ENCODE peak calls at places on chromosomes 5 and 9, in seven cellular contexts. One of them, this sample, is unnamed.

GRCh38 chr9:24073237-24073636 is 247.2 kb upstream of the ELAVL2 start:
- DNase-seq in fibroblast of lung: no peak
- DNase-seq in sigmoid colon: no peak
- DNase-seq in spleen: no peak
- DNase-seq in PC-3: no peak
- DNase-seq in mammary epithelial cell: no peak
- DNase-seq in OCI-LY7: no peak
- DNase-seq in this sample: no peak

GRCh38 chr9:120713257-120714087 is 798 bp downstream of the MEGF9 start:
- DNase-seq in fibroblast of lung: no peak
- DNase-seq in sigmoid colon: peak; percentile 72
- DNase-seq in spleen: peak; percentile 91
- DNase-seq in PC-3: peak; percentile 29
- DNase-seq in mammary epithelial cell: peak; percentile 17
- DNase-seq in OCI-LY7: no peak
- DNase-seq in this sample: no peak

GRCh38 chr5:127595484-127596368 is 53.2 kb upstream of the CTXN3 start:
- DNase-seq in fibroblast of lung: no peak
- DNase-seq in sigmoid colon: no peak
- DNase-seq in spleen: no peak
- DNase-seq in PC-3: no peak
- DNase-seq in mammary epithelial cell: no peak
- DNase-seq in OCI-LY7: no peak
- DNase-seq in this sample: no peak

GRCh38 chr9:137189297-137190295 is 1.1 kb downstream of the SSNA1 start:
- DNase-seq in fibroblast of lung: no peak
- DNase-seq in sigmoid colon: no peak
- DNase-seq in spleen: no peak
- DNase-seq in PC-3: no peak
- DNase-seq in mammary epithelial cell: no peak
- DNase-seq in OCI-LY7: no peak
- DNase-seq in this sample: no peak

GRCh38 chr5:110736763-110737162 is 2.0 kb upstream of the SLC25A46 start:
- DNase-seq in fibroblast of lung: no peak
- DNase-seq in sigmoid colon: no peak
- DNase-seq in spleen: no peak
- DNase-seq in PC-3: no peak
- DNase-seq in mammary epithelial cell: no peak
- DNase-seq in OCI-LY7: no peak
- DNase-seq in this sample: no peak

GRCh38 chr9:131320031-131320685 is 30.6 kb downstream of the PLPP7 start:
- DNase-seq in fibroblast of lung: no peak
- DNase-seq in sigmoid colon: peak; percentile 80
- DNase-seq in spleen: peak; percentile 34
- DNase-seq in PC-3: no peak
- DNase-seq in mammary epithelial cell: no peak
- DNase-seq in OCI-LY7: no peak
- DNase-seq in this sample: no peak

GRCh38 chr5:128216860-128217531 is 133.4 kb downstream of the SLC12A2 start:
- DNase-seq in fibroblast of lung: peak; percentile 95
- DNase-seq in sigmoid colon: no peak
- DNase-seq in spleen: no peak
- DNase-seq in PC-3: peak; percentile 70
- DNase-seq in mammary epithelial cell: peak; percentile 91
- DNase-seq in OCI-LY7: no peak
- DNase-seq in this sample: peak; percentile 29

GRCh38 chr9:98807811-98808195 is 333 bp downstream of the GALNT12 start:
- DNase-seq in fibroblast of lung: peak; percentile 33
- DNase-seq in sigmoid colon: peak; percentile 71
- DNase-seq in spleen: peak; percentile 80
- DNase-seq in PC-3: no peak
- DNase-seq in mammary epithelial cell: no peak
- DNase-seq in OCI-LY7: peak; percentile 33
- DNase-seq in this sample: no peak

GRCh38 chr5:45399041-45399440 is 297.1 kb downstream of the HCN1 start:
- DNase-seq in fibroblast of lung: no peak
- DNase-seq in sigmoid colon: no peak
- DNase-seq in spleen: no peak
- DNase-seq in PC-3: no peak
- DNase-seq in mammary epithelial cell: no peak
- DNase-seq in OCI-LY7: no peak
- DNase-seq in this sample: no peak

GRCh38 chr5:10301842-10302610 is 5.7 kb downstream of the CMBL start:
- DNase-seq in fibroblast of lung: peak; percentile 42
- DNase-seq in sigmoid colon: peak; percentile 84
- DNase-seq in spleen: peak; percentile 86
- DNase-seq in PC-3: peak; percentile 96
- DNase-seq in mammary epithelial cell: peak; percentile 52
- DNase-seq in OCI-LY7: no peak
- DNase-seq in this sample: no peak

GRCh38 chr9:10052181-10052580 is 560.6 kb downstream of the PTPRD start:
- DNase-seq in fibroblast of lung: no peak
- DNase-seq in sigmoid colon: no peak
- DNase-seq in spleen: no peak
- DNase-seq in PC-3: no peak
- DNase-seq in mammary epithelial cell: no peak
- DNase-seq in OCI-LY7: no peak
- DNase-seq in this sample: no peak

GRCh38 chr9:341634-342421 is 127.2 kb downstream of the DOCK8 start:
- DNase-seq in fibroblast of lung: no peak
- DNase-seq in sigmoid colon: no peak
- DNase-seq in spleen: no peak
- DNase-seq in PC-3: no peak
- DNase-seq in mammary epithelial cell: no peak
- DNase-seq in OCI-LY7: no peak
- DNase-seq in this sample: no peak

GRCh38 chr9:121939643-121940042 is 153.5 kb downstream of the TTLL11 start:
- DNase-seq in fibroblast of lung: no peak
- DNase-seq in sigmoid colon: no peak
- DNase-seq in spleen: no peak
- DNase-seq in PC-3: no peak
- DNase-seq in mammary epithelial cell: no peak
- DNase-seq in OCI-LY7: peak; percentile 79
- DNase-seq in this sample: no peak

GRCh38 chr5:132877938-132878337 is 4.5 kb downstream of the LEAP2 start:
- DNase-seq in fibroblast of lung: peak; percentile 74
- DNase-seq in sigmoid colon: no peak
- DNase-seq in spleen: no peak
- DNase-seq in PC-3: peak; percentile 16
- DNase-seq in mammary epithelial cell: no peak
- DNase-seq in OCI-LY7: no peak
- DNase-seq in this sample: no peak

GRCh38 chr9:125409217-125409636 is 147.6 kb downstream of the GAPVD1 start:
- DNase-seq in fibroblast of lung: no peak
- DNase-seq in sigmoid colon: peak; percentile 61
- DNase-seq in spleen: peak; percentile 72
- DNase-seq in PC-3: no peak
- DNase-seq in mammary epithelial cell: no peak
- DNase-seq in OCI-LY7: peak; percentile 33
- DNase-seq in this sample: no peak

DNA sequence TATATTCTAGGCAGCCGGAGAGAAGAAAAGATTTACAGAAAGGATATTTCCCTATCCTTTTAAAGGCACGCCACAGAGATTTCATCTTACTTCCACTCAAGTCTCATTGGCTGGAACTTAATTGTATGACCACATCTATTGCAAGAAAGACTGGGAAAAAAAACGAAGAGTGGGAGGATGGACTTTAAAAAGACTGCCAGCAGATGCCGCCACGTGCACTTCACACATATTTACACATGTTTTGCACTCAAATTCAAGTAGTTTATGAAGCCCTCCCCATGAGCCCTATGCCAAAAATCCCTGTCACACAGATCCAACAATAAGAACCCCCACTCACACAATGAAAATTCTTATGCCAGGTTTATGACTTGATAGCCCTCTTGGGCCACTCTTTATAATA is 138.5 kb upstream of the TYRP1 start:
- DNase-seq in fibroblast of lung: peak; percentile 3
- DNase-seq in sigmoid colon: no peak
- DNase-seq in spleen: no peak
- DNase-seq in PC-3: peak; percentile 25
- DNase-seq in mammary epithelial cell: no peak
- DNase-seq in OCI-LY7: no peak
- DNase-seq in this sample: no peak
- TF ChIP-seq CTCF in fibroblast of lung: no peak
- TF ChIP-seq CTCF in sigmoid colon: no peak
- TF ChIP-seq CTCF in spleen: no peak
- TF ChIP-seq CTCF in PC-3: peak; percentile 49
- TF ChIP-seq CTCF in mammary epithelial cell: peak; percentile 31
- TF ChIP-seq CTCF in OCI-LY7: peak; percentile 62
- TF ChIP-seq CTCF in this sample: no peak

GRCh38 chr9:134541373-134541747 is 100.2 kb upstream of the COL5A1 start:
- DNase-seq in fibroblast of lung: no peak
- DNase-seq in sigmoid colon: no peak
- DNase-seq in spleen: no peak
- DNase-seq in PC-3: no peak
- DNase-seq in mammary epithelial cell: no peak
- DNase-seq in OCI-LY7: no peak
- DNase-seq in this sample: no peak
- H3K4me3 ChIP-seq in fibroblast of lung: no peak overlapping the region
- H3K4me3 ChIP-seq in sigmoid colon: no peak overlapping the region
- H3K4me3 ChIP-seq in spleen: no peak overlapping the region
- H3K4me3 ChIP-seq in PC-3: no peak overlapping the region
- H3K4me3 ChIP-seq in mammary epithelial cell: no peak overlapping the region
- H3K4me3 ChIP-seq in OCI-LY7: no peak overlapping the region
- H3K4me3 ChIP-seq in this sample: no peak overlapping the region

DNA sequence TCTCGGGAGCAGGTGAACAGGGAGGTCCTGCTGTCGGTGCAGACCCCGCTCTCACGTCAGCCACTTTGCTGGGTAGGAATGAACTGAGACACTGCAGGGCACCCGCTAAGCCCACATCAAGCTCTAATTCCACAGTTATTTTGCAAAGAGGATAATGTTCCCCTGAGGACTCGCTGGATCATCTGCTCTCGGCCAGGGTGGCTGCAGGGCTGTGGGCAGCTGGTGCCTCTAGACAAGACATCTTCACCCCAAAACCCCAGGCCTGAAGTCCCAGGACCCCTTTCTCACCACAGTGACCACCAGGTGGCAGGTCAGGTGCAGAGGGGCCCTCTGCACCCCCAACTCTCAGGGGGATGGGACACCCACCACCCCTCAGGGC is 135.1 kb upstream of the PPP1R26 start:
- DNase-seq in fibroblast of lung: no peak
- DNase-seq in sigmoid colon: no peak
- DNase-seq in spleen: peak; percentile 47
- DNase-seq in PC-3: no peak
- DNase-seq in mammary epithelial cell: no peak
- DNase-seq in OCI-LY7: no peak
- DNase-seq in this sample: no peak
- TF ChIP-seq CTCF in fibroblast of lung: no peak
- TF ChIP-seq CTCF in sigmoid colon: no peak
- TF ChIP-seq CTCF in spleen: no peak
- TF ChIP-seq CTCF in PC-3: no peak
- TF ChIP-seq CTCF in mammary epithelial cell: no peak
- TF ChIP-seq CTCF in OCI-LY7: no peak
- TF ChIP-seq CTCF in this sample: no peak

GRCh38 chr5:67350600-67351315 is 154.2 kb upstream of the CD180 start:
- DNase-seq in fibroblast of lung: no peak
- DNase-seq in sigmoid colon: peak; percentile 54
- DNase-seq in spleen: peak; percentile 74
- DNase-seq in PC-3: no peak
- DNase-seq in mammary epithelial cell: no peak
- DNase-seq in OCI-LY7: no peak
- DNase-seq in this sample: no peak
- H3K4me3 ChIP-seq in fibroblast of lung: no peak overlapping the region
- H3K4me3 ChIP-seq in sigmoid colon: no peak overlapping the region
- H3K4me3 ChIP-seq in spleen: peak overlapping the region; percentile 6
- H3K4me3 ChIP-seq in PC-3: no peak overlapping the region
- H3K4me3 ChIP-seq in mammary epithelial cell: no peak overlapping the region
- H3K4me3 ChIP-seq in OCI-LY7: no peak overlapping the region
- H3K4me3 ChIP-seq in this sample: no peak overlapping the region

GRCh38 chr9:129162497-129162896 is 15.6 kb downstream of the IER5L start:
- DNase-seq in fibroblast of lung: no peak
- DNase-seq in sigmoid colon: no peak
- DNase-seq in spleen: no peak
- DNase-seq in PC-3: no peak
- DNase-seq in mammary epithelial cell: no peak
- DNase-seq in OCI-LY7: no peak
- DNase-seq in this sample: no peak

GRCh38 chr9:129162901-129163670 is 15.0 kb downstream of the IER5L start:
- DNase-seq in fibroblast of lung: no peak
- DNase-seq in sigmoid colon: no peak
- DNase-seq in spleen: no peak
- DNase-seq in PC-3: no peak
- DNase-seq in mammary epithelial cell: no peak
- DNase-seq in OCI-LY7: no peak
- DNase-seq in this sample: no peak

GRCh38 chr9:129163753-129164152 is 14.3 kb downstream of the IER5L start:
- DNase-seq in fibroblast of lung: no peak
- DNase-seq in sigmoid colon: peak; percentile 69
- DNase-seq in spleen: no peak
- DNase-seq in PC-3: no peak
- DNase-seq in mammary epithelial cell: no peak
- DNase-seq in OCI-LY7: no peak
- DNase-seq in this sample: no peak

GRCh38 chr9:129160712-129161533 is 17.1 kb downstream of the IER5L start:
- DNase-seq in fibroblast of lung: peak; percentile 77
- DNase-seq in sigmoid colon: no peak
- DNase-seq in spleen: no peak
- DNase-seq in PC-3: no peak
- DNase-seq in mammary epithelial cell: no peak
- DNase-seq in OCI-LY7: no peak
- DNase-seq in this sample: no peak

GRCh38 chr9:129161534-129161837 is 16.6 kb downstream of the IER5L start:
- DNase-seq in fibroblast of lung: no peak
- DNase-seq in sigmoid colon: no peak
- DNase-seq in spleen: no peak
- DNase-seq in PC-3: no peak
- DNase-seq in mammary epithelial cell: no peak
- DNase-seq in OCI-LY7: no peak
- DNase-seq in this sample: no peak
- TF ChIP-seq CTCF in fibroblast of lung: no peak
- TF ChIP-seq CTCF in sigmoid colon: no peak
- TF ChIP-seq CTCF in spleen: no peak
- TF ChIP-seq CTCF in PC-3: no peak
- TF ChIP-seq CTCF in mammary epithelial cell: no peak
- TF ChIP-seq CTCF in OCI-LY7: no peak
- TF ChIP-seq CTCF in this sample: no peak

This sample was measured in BJ.